ENCODE peak calls at places on chromosomes 12 and 14, in ten cellular contexts. One of them, this sample, is unnamed. For H3K4me1, the result is how much of the 10 kb centered on the place peaks cover.

GRCh38 chr12:32727237-32727636 is 28.5 kb downstream of the YARS2 start:
- DNase-seq in HCT116: no peak
- DNase-seq in adipocyte: no peak
- DNase-seq in HAP-1: no peak
- DNase-seq in body of pancreas: no peak
- DNase-seq in heart left ventricle: no peak
- DNase-seq in neural progenitor cell: no peak
- DNase-seq in mucosa of descending colon: no peak
- DNase-seq in neuronal stem cell: no peak
- DNase-seq in transverse colon: no peak
- DNase-seq in this sample: no peak

GRCh38 chr12:14699923-14700322 is 3.5 kb upstream of the GUCY2C start:
- DNase-seq in HCT116: no peak
- DNase-seq in adipocyte: no peak
- DNase-seq in HAP-1: no peak
- DNase-seq in body of pancreas: no peak
- DNase-seq in heart left ventricle: no peak
- DNase-seq in neural progenitor cell: no peak
- DNase-seq in mucosa of descending colon: no peak
- DNase-seq in neuronal stem cell: no peak
- DNase-seq in transverse colon: no peak
- DNase-seq in this sample: no peak

GRCh38 chr12:39071611-39072010 is 166.2 kb upstream of the CPNE8 start:
- DNase-seq in HCT116: no peak
- DNase-seq in adipocyte: no peak
- DNase-seq in HAP-1: no peak
- DNase-seq in body of pancreas: no peak
- DNase-seq in heart left ventricle: no peak
- DNase-seq in neural progenitor cell: no peak
- DNase-seq in mucosa of descending colon: no peak
- DNase-seq in neuronal stem cell: no peak
- DNase-seq in transverse colon: no peak
- DNase-seq in this sample: no peak

GRCh38 chr14:73728106-73729014 is 14.2 kb upstream of the PNMA1 start:
- DNase-seq in HCT116: peak
- DNase-seq in adipocyte: peak
- DNase-seq in HAP-1: peak
- DNase-seq in body of pancreas: peak
- DNase-seq in heart left ventricle: peak
- DNase-seq in neural progenitor cell: peak
- DNase-seq in mucosa of descending colon: peak
- DNase-seq in neuronal stem cell: peak
- DNase-seq in transverse colon: peak
- DNase-seq in this sample: peak

GRCh38 chr14:58298880-58299664 is 717 bp downstream of the ARID4A start:
- DNase-seq in HCT116: no peak
- DNase-seq in adipocyte: peak
- DNase-seq in HAP-1: peak
- DNase-seq in body of pancreas: peak
- DNase-seq in heart left ventricle: peak
- DNase-seq in neural progenitor cell: peak
- DNase-seq in mucosa of descending colon: peak
- DNase-seq in neuronal stem cell: peak
- DNase-seq in transverse colon: peak
- DNase-seq in this sample: no peak

GRCh38 chr14:103072595-103073366 is 11.2 kb upstream of the LBHD2 start:
- DNase-seq in HCT116: no peak
- DNase-seq in adipocyte: no peak
- DNase-seq in HAP-1: no peak
- DNase-seq in body of pancreas: peak
- DNase-seq in heart left ventricle: peak
- DNase-seq in neural progenitor cell: no peak
- DNase-seq in mucosa of descending colon: no peak
- DNase-seq in neuronal stem cell: no peak
- DNase-seq in transverse colon: no peak
- DNase-seq in this sample: no peak

GRCh38 chr14:99330316-99331240 is 58.6 kb upstream of the BCL11B start:
- DNase-seq in HCT116: no peak
- DNase-seq in adipocyte: no peak
- DNase-seq in HAP-1: no peak
- DNase-seq in body of pancreas: no peak
- DNase-seq in heart left ventricle: no peak
- DNase-seq in neural progenitor cell: no peak
- DNase-seq in mucosa of descending colon: no peak
- DNase-seq in neuronal stem cell: no peak
- DNase-seq in transverse colon: no peak
- DNase-seq in this sample: no peak

GRCh38 chr14:99479903-99480855 is 480 bp downstream of the SETD3 start:
- DNase-seq in HCT116: peak
- DNase-seq in adipocyte: peak
- DNase-seq in HAP-1: peak
- DNase-seq in body of pancreas: peak
- DNase-seq in heart left ventricle: peak
- DNase-seq in neural progenitor cell: peak
- DNase-seq in mucosa of descending colon: peak
- DNase-seq in neuronal stem cell: peak
- DNase-seq in transverse colon: peak
- DNase-seq in this sample: no peak

GRCh38 chr14:78029471-78030372 is 140.5 kb upstream of the NRXN3 start:
- DNase-seq in HCT116: no peak
- DNase-seq in adipocyte: no peak
- DNase-seq in HAP-1: peak
- DNase-seq in body of pancreas: no peak
- DNase-seq in heart left ventricle: no peak
- DNase-seq in neural progenitor cell: peak
- DNase-seq in mucosa of descending colon: no peak
- DNase-seq in neuronal stem cell: no peak
- DNase-seq in transverse colon: no peak
- DNase-seq in this sample: no peak

GRCh38 chr12:48000878-48001321 is 3.4 kb downstream of the COL2A1 start:
- DNase-seq in HCT116: peak
- DNase-seq in adipocyte: peak
- DNase-seq in HAP-1: peak
- DNase-seq in body of pancreas: no peak
- DNase-seq in heart left ventricle: no peak
- DNase-seq in neural progenitor cell: peak
- DNase-seq in mucosa of descending colon: no peak
- DNase-seq in neuronal stem cell: peak
- DNase-seq in transverse colon: no peak
- DNase-seq in this sample: no peak

GRCh38 chr12:6097384-6097783 is 27.1 kb downstream of the VWF start:
- DNase-seq in HCT116: no peak
- DNase-seq in adipocyte: peak
- DNase-seq in HAP-1: no peak
- DNase-seq in body of pancreas: no peak
- DNase-seq in heart left ventricle: no peak
- DNase-seq in neural progenitor cell: no peak
- DNase-seq in mucosa of descending colon: no peak
- DNase-seq in neuronal stem cell: no peak
- DNase-seq in transverse colon: no peak
- DNase-seq in this sample: no peak

GRCh38 chr12:2324375-2324774 is 271.6 kb downstream of the CACNA1C start:
- DNase-seq in HCT116: no peak
- DNase-seq in adipocyte: no peak
- DNase-seq in HAP-1: no peak
- DNase-seq in body of pancreas: peak
- DNase-seq in heart left ventricle: no peak
- DNase-seq in neural progenitor cell: no peak
- DNase-seq in mucosa of descending colon: peak
- DNase-seq in neuronal stem cell: no peak
- DNase-seq in transverse colon: peak
- DNase-seq in this sample: no peak

GRCh38 chr14:26896447-26896846 is 298.6 kb upstream of the NOVA1 start:
- DNase-seq in HCT116: no peak
- DNase-seq in adipocyte: peak
- DNase-seq in HAP-1: no peak
- DNase-seq in body of pancreas: no peak
- DNase-seq in heart left ventricle: no peak
- DNase-seq in neural progenitor cell: no peak
- DNase-seq in mucosa of descending colon: peak
- DNase-seq in neuronal stem cell: no peak
- DNase-seq in transverse colon: no peak
- DNase-seq in this sample: no peak

GRCh38 chr12:5718680-5719079 is 226.4 kb downstream of the ANO2 start:
- DNase-seq in HCT116: no peak
- DNase-seq in adipocyte: no peak
- DNase-seq in HAP-1: no peak
- DNase-seq in body of pancreas: peak
- DNase-seq in heart left ventricle: peak
- DNase-seq in neural progenitor cell: no peak
- DNase-seq in mucosa of descending colon: peak
- DNase-seq in neuronal stem cell: no peak
- DNase-seq in transverse colon: no peak
- DNase-seq in this sample: no peak

GRCh38 chr14:45891417-45892080 is 638.5 kb upstream of the MIS18BP1 start:
- DNase-seq in HCT116: no peak
- DNase-seq in adipocyte: no peak
- DNase-seq in HAP-1: no peak
- DNase-seq in body of pancreas: no peak
- DNase-seq in heart left ventricle: no peak
- DNase-seq in neural progenitor cell: peak
- DNase-seq in mucosa of descending colon: peak
- DNase-seq in neuronal stem cell: peak
- DNase-seq in transverse colon: peak
- DNase-seq in this sample: no peak

GRCh38 chr14:79328863-79329262 is 882.4 kb downstream of the DIO2 start:
- DNase-seq in HCT116: no peak
- DNase-seq in adipocyte: no peak
- DNase-seq in HAP-1: no peak
- DNase-seq in body of pancreas: no peak
- DNase-seq in heart left ventricle: no peak
- DNase-seq in neural progenitor cell: no peak
- DNase-seq in mucosa of descending colon: no peak
- DNase-seq in neuronal stem cell: no peak
- DNase-seq in transverse colon: no peak
- DNase-seq in this sample: no peak

GRCh38 chr12:111304642-111305071 is 64.2 kb downstream of the PHETA1 start:
- DNase-seq in HCT116: peak
- DNase-seq in adipocyte: no peak
- DNase-seq in HAP-1: peak
- DNase-seq in body of pancreas: no peak
- DNase-seq in heart left ventricle: no peak
- DNase-seq in neural progenitor cell: peak
- DNase-seq in mucosa of descending colon: no peak
- DNase-seq in neuronal stem cell: no peak
- DNase-seq in transverse colon: no peak
- DNase-seq in this sample: no peak

GRCh38 chr12:122035292-122035691 is 13.6 kb downstream of the BCL7A start:
- DNase-seq in HCT116: no peak
- DNase-seq in adipocyte: no peak
- DNase-seq in HAP-1: no peak
- DNase-seq in body of pancreas: peak
- DNase-seq in heart left ventricle: no peak
- DNase-seq in neural progenitor cell: no peak
- DNase-seq in mucosa of descending colon: no peak
- DNase-seq in neuronal stem cell: no peak
- DNase-seq in transverse colon: no peak
- DNase-seq in this sample: no peak

GRCh38 chr12:46389130-46389616 is 16.6 kb upstream of the SLC38A2 start:
- DNase-seq in HCT116: no peak
- DNase-seq in adipocyte: peak
- DNase-seq in HAP-1: no peak
- DNase-seq in body of pancreas: no peak
- DNase-seq in heart left ventricle: no peak
- DNase-seq in neural progenitor cell: no peak
- DNase-seq in mucosa of descending colon: no peak
- DNase-seq in neuronal stem cell: no peak
- DNase-seq in transverse colon: no peak
- DNase-seq in this sample: no peak

DNA sequence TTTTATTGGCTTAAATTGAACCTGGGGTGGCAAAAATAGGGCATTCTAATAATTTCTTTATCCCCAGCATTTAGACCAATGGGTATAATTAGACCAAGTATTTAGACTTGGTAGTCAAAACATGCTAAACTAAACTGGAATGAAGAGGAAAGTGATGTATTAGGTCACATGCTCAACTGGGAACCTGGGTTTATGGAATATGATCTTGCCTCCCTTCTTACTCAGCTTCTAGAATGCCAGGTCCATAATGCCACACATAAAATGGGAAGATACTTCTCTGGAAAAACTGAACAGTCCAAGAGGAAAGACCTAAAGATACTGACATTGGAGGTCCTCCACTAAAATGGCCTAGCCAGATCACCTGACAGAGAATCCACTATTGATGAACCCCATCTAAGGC is 6.2 kb upstream of the BIN2 start:
- DNase-seq in HCT116: no peak
- DNase-seq in adipocyte: no peak
- DNase-seq in HAP-1: no peak
- DNase-seq in body of pancreas: no peak
- DNase-seq in heart left ventricle: no peak
- DNase-seq in neural progenitor cell: no peak
- DNase-seq in mucosa of descending colon: no peak
- DNase-seq in neuronal stem cell: no peak
- DNase-seq in transverse colon: no peak
- DNase-seq in this sample: no peak
- H3K4me3 ChIP-seq in HCT116: no peak
- H3K4me3 ChIP-seq in adipocyte: no peak
- H3K4me3 ChIP-seq in HAP-1: no peak
- H3K4me3 ChIP-seq in body of pancreas: no peak
- H3K4me3 ChIP-seq in heart left ventricle: no peak
- H3K4me3 ChIP-seq in neural progenitor cell: no peak
- H3K4me3 ChIP-seq in mucosa of descending colon: no peak
- H3K4me3 ChIP-seq in neuronal stem cell: no peak
- H3K4me3 ChIP-seq in transverse colon: no peak
- H3K4me3 ChIP-seq in this sample: no peak

GRCh38 chr12:57890191-57891120 is 43.9 kb upstream of the CTDSP2 start:
- DNase-seq in HCT116: no peak
- DNase-seq in adipocyte: peak
- DNase-seq in HAP-1: no peak
- DNase-seq in body of pancreas: no peak
- DNase-seq in heart left ventricle: no peak
- DNase-seq in neural progenitor cell: no peak
- DNase-seq in mucosa of descending colon: no peak
- DNase-seq in neuronal stem cell: no peak
- DNase-seq in transverse colon: no peak
- DNase-seq in this sample: no peak
- H3K4me1 ChIP-seq in HCT116: under half
- H3K4me1 ChIP-seq in adipocyte: half or more
- H3K4me1 ChIP-seq in HAP-1: under half
- H3K4me1 ChIP-seq in body of pancreas: under half
- H3K4me1 ChIP-seq in heart left ventricle: half or more
- H3K4me1 ChIP-seq in neural progenitor cell: under half
- H3K4me1 ChIP-seq in mucosa of descending colon: half or more
- H3K4me1 ChIP-seq in neuronal stem cell: under half
- H3K4me1 ChIP-seq in transverse colon: half or more
- H3K4me1 ChIP-seq in this sample: under half

GRCh38 chr12:52032797-52033505 is 18.3 kb upstream of the NR4A1 start:
- DNase-seq in HCT116: peak
- DNase-seq in adipocyte: peak
- DNase-seq in HAP-1: peak
- DNase-seq in body of pancreas: peak
- DNase-seq in heart left ventricle: peak
- DNase-seq in neural progenitor cell: peak
- DNase-seq in mucosa of descending colon: peak
- DNase-seq in neuronal stem cell: peak
- DNase-seq in transverse colon: peak
- DNase-seq in this sample: no peak
- H3K4me3 ChIP-seq in HCT116: peak
- H3K4me3 ChIP-seq in adipocyte: peak
- H3K4me3 ChIP-seq in HAP-1: peak
- H3K4me3 ChIP-seq in body of pancreas: no peak
- H3K4me3 ChIP-seq in heart left ventricle: peak
- H3K4me3 ChIP-seq in neural progenitor cell: peak
- H3K4me3 ChIP-seq in mucosa of descending colon: no peak
- H3K4me3 ChIP-seq in neuronal stem cell: peak
- H3K4me3 ChIP-seq in transverse colon: peak
- H3K4me3 ChIP-seq in this sample: peak

GRCh38 chr12:11765421-11765816 is 115.9 kb downstream of the ETV6 start:
- DNase-seq in HCT116: no peak
- DNase-seq in adipocyte: no peak
- DNase-seq in HAP-1: no peak
- DNase-seq in body of pancreas: no peak
- DNase-seq in heart left ventricle: no peak
- DNase-seq in neural progenitor cell: no peak
- DNase-seq in mucosa of descending colon: no peak
- DNase-seq in neuronal stem cell: no peak
- DNase-seq in transverse colon: no peak
- DNase-seq in this sample: no peak
- H3K4me1 ChIP-seq in HCT116: under half
- H3K4me1 ChIP-seq in adipocyte: under half
- H3K4me1 ChIP-seq in HAP-1: under half
- H3K4me1 ChIP-seq in body of pancreas: half or more
- H3K4me1 ChIP-seq in heart left ventricle: under half
- H3K4me1 ChIP-seq in neural progenitor cell: under half
- H3K4me1 ChIP-seq in mucosa of descending colon: half or more
- H3K4me1 ChIP-seq in neuronal stem cell: under half
- H3K4me1 ChIP-seq in transverse colon: half or more
- H3K4me1 ChIP-seq in this sample: under half

This sample was measured in iPS DF 6.9.